ENCODE peak calls at places on chromosome 22, in eight cellular contexts. One of them, this sample, is unnamed.

GRCh38 chr22:26399288-26399687 is 29.8 kb upstream of the ASPHD2 start:
- DNase-seq in endodermal cell: no peak
- DNase-seq in IMR-90: no peak
- DNase-seq in GM12878: no peak
- DNase-seq in body of pancreas: no peak
- DNase-seq in CD4-positive, alpha-beta memory T cell: no peak
- DNase-seq in coronary artery: no peak
- DNase-seq in kidney: no peak
- DNase-seq in this sample: no peak

GRCh38 chr22:39663751-39664150 is 93.2 kb downstream of the CACNA1I start:
- DNase-seq in endodermal cell: peak; percentile 69
- DNase-seq in IMR-90: no peak
- DNase-seq in GM12878: no peak
- DNase-seq in body of pancreas: no peak
- DNase-seq in CD4-positive, alpha-beta memory T cell: no peak
- DNase-seq in coronary artery: no peak
- DNase-seq in kidney: no peak
- DNase-seq in this sample: no peak

GRCh38 chr22:33984741-33985287 is 64.5 kb upstream of the LARGE1 start:
- DNase-seq in endodermal cell: no peak
- DNase-seq in IMR-90: no peak
- DNase-seq in GM12878: no peak
- DNase-seq in body of pancreas: no peak
- DNase-seq in CD4-positive, alpha-beta memory T cell: no peak
- DNase-seq in coronary artery: no peak
- DNase-seq in kidney: no peak
- DNase-seq in this sample: no peak

GRCh38 chr22:48635825-48636224 is 1191.8 kb downstream of the BRD1 start:
- DNase-seq in endodermal cell: no peak
- DNase-seq in IMR-90: no peak
- DNase-seq in GM12878: no peak
- DNase-seq in body of pancreas: peak; percentile 53
- DNase-seq in CD4-positive, alpha-beta memory T cell: no peak
- DNase-seq in coronary artery: no peak
- DNase-seq in kidney: no peak
- DNase-seq in this sample: no peak

GRCh38 chr22:49896201-49896600 is 22.0 kb downstream of the ALG12 start:
- DNase-seq in endodermal cell: no peak
- DNase-seq in IMR-90: no peak
- DNase-seq in GM12878: no peak
- DNase-seq in body of pancreas: no peak
- DNase-seq in CD4-positive, alpha-beta memory T cell: no peak
- DNase-seq in coronary artery: no peak
- DNase-seq in kidney: peak; percentile 29
- DNase-seq in this sample: no peak

GRCh38 chr22:47275479-47276218 is 513.2 kb downstream of the TBC1D22A start:
- DNase-seq in endodermal cell: no peak
- DNase-seq in IMR-90: no peak
- DNase-seq in GM12878: no peak
- DNase-seq in body of pancreas: no peak
- DNase-seq in CD4-positive, alpha-beta memory T cell: no peak
- DNase-seq in coronary artery: no peak
- DNase-seq in kidney: no peak
- DNase-seq in this sample: no peak

GRCh38 chr22:43796567-43796966 is 15.5 kb downstream of the EFCAB6 start:
- DNase-seq in endodermal cell: peak; percentile 70
- DNase-seq in IMR-90: peak; percentile 81
- DNase-seq in GM12878: no peak
- DNase-seq in body of pancreas: no peak
- DNase-seq in CD4-positive, alpha-beta memory T cell: no peak
- DNase-seq in coronary artery: no peak
- DNase-seq in kidney: no peak
- DNase-seq in this sample: no peak

GRCh38 chr22:50034126-50035081 is 21.8 kb upstream of the IL17REL start:
- DNase-seq in endodermal cell: no peak
- DNase-seq in IMR-90: no peak
- DNase-seq in GM12878: no peak
- DNase-seq in body of pancreas: no peak
- DNase-seq in CD4-positive, alpha-beta memory T cell: no peak
- DNase-seq in coronary artery: no peak
- DNase-seq in kidney: peak; percentile 48
- DNase-seq in this sample: no peak

GRCh38 chr22:49368221-49368975 is 459.3 kb downstream of the BRD1 start:
- DNase-seq in endodermal cell: no peak
- DNase-seq in IMR-90: no peak
- DNase-seq in GM12878: no peak
- DNase-seq in body of pancreas: no peak
- DNase-seq in CD4-positive, alpha-beta memory T cell: no peak
- DNase-seq in coronary artery: peak; percentile 50
- DNase-seq in kidney: peak; percentile 46
- DNase-seq in this sample: no peak

GRCh38 chr22:50221410-50222300 is 20.8 kb downstream of the SELENOO start:
- DNase-seq in endodermal cell: peak; percentile 63
- DNase-seq in IMR-90: no peak
- DNase-seq in GM12878: no peak
- DNase-seq in body of pancreas: no peak
- DNase-seq in CD4-positive, alpha-beta memory T cell: no peak
- DNase-seq in coronary artery: no peak
- DNase-seq in kidney: no peak
- DNase-seq in this sample: no peak

GRCh38 chr22:48742556-48743343 is 1084.9 kb downstream of the BRD1 start:
- DNase-seq in endodermal cell: peak; percentile 29
- DNase-seq in IMR-90: no peak
- DNase-seq in GM12878: no peak
- DNase-seq in body of pancreas: no peak
- DNase-seq in CD4-positive, alpha-beta memory T cell: no peak
- DNase-seq in coronary artery: peak; percentile 68
- DNase-seq in kidney: peak; percentile 57
- DNase-seq in this sample: no peak

GRCh38 chr22:49014227-49015201 is 813.2 kb downstream of the BRD1 start:
- DNase-seq in endodermal cell: peak; percentile 23
- DNase-seq in IMR-90: no peak
- DNase-seq in GM12878: no peak
- DNase-seq in body of pancreas: no peak
- DNase-seq in CD4-positive, alpha-beta memory T cell: no peak
- DNase-seq in coronary artery: peak; percentile 69
- DNase-seq in kidney: peak; percentile 67
- DNase-seq in this sample: no peak

GRCh38 chr22:44314425-44315067 is 1.8 kb upstream of the SHISAL1 start:
- DNase-seq in endodermal cell: no peak
- DNase-seq in IMR-90: no peak
- DNase-seq in GM12878: no peak
- DNase-seq in body of pancreas: no peak
- DNase-seq in CD4-positive, alpha-beta memory T cell: no peak
- DNase-seq in coronary artery: no peak
- DNase-seq in kidney: peak; percentile 46
- DNase-seq in this sample: no peak

GRCh38 chr22:36510966-36511881 is 4.4 kb upstream of the FOXRED2 start:
- DNase-seq in endodermal cell: peak; percentile 88
- DNase-seq in IMR-90: peak; percentile 51
- DNase-seq in GM12878: no peak
- DNase-seq in body of pancreas: peak; percentile 51
- DNase-seq in CD4-positive, alpha-beta memory T cell: no peak
- DNase-seq in coronary artery: no peak
- DNase-seq in kidney: peak; percentile 45
- DNase-seq in this sample: no peak

GRCh38 chr22:36510384-36510783 is 3.5 kb upstream of the FOXRED2 start:
- DNase-seq in endodermal cell: no peak
- DNase-seq in IMR-90: no peak
- DNase-seq in GM12878: no peak
- DNase-seq in body of pancreas: no peak
- DNase-seq in CD4-positive, alpha-beta memory T cell: no peak
- DNase-seq in coronary artery: no peak
- DNase-seq in kidney: peak; percentile 49
- DNase-seq in this sample: no peak

GRCh38 chr22:36506637-36507517 is at the start of gene FOXRED2:
- DNase-seq in endodermal cell: peak; percentile 95
- DNase-seq in IMR-90: peak; percentile 68
- DNase-seq in GM12878: no peak
- DNase-seq in body of pancreas: peak; percentile 91
- DNase-seq in CD4-positive, alpha-beta memory T cell: peak; percentile 90
- DNase-seq in coronary artery: peak; percentile 90
- DNase-seq in kidney: peak; percentile 96
- DNase-seq in this sample: peak; percentile 39

GRCh38 chr22:36507518-36508010 is 724 bp upstream of the FOXRED2 start:
- DNase-seq in endodermal cell: no peak
- DNase-seq in IMR-90: no peak
- DNase-seq in GM12878: no peak
- DNase-seq in body of pancreas: no peak
- DNase-seq in CD4-positive, alpha-beta memory T cell: no peak
- DNase-seq in coronary artery: no peak
- DNase-seq in kidney: peak; percentile 41
- DNase-seq in this sample: no peak

GRCh38 chr22:36505998-36506635 is 723 bp downstream of the FOXRED2 start:
- DNase-seq in endodermal cell: no peak
- DNase-seq in IMR-90: no peak
- DNase-seq in GM12878: no peak
- DNase-seq in body of pancreas: peak; percentile 11
- DNase-seq in CD4-positive, alpha-beta memory T cell: no peak
- DNase-seq in coronary artery: no peak
- DNase-seq in kidney: peak; percentile 84
- DNase-seq in this sample: no peak
- H3K4me3 ChIP-seq in endodermal cell: peak overlapping the region; percentile 48
- H3K4me3 ChIP-seq in IMR-90: no peak overlapping the region
- H3K4me3 ChIP-seq in GM12878: peak overlapping the region; percentile 59
- H3K4me3 ChIP-seq in body of pancreas: no peak overlapping the region
- H3K4me3 ChIP-seq in CD4-positive, alpha-beta memory T cell: peak overlapping the region; percentile 62
- H3K4me3 ChIP-seq in coronary artery: peak overlapping the region; percentile 82
- H3K4me3 ChIP-seq in kidney: no peak overlapping the region
- H3K4me3 ChIP-seq in this sample: peak overlapping the region; percentile 57

GRCh38 chr22:37905534-37906363 is at the start of gene MICALL1:
- DNase-seq in endodermal cell: peak; percentile 85
- DNase-seq in IMR-90: peak; percentile 67
- DNase-seq in GM12878: no peak
- DNase-seq in body of pancreas: peak; percentile 79
- DNase-seq in CD4-positive, alpha-beta memory T cell: peak; percentile 67
- DNase-seq in coronary artery: no peak
- DNase-seq in kidney: peak; percentile 90
- DNase-seq in this sample: no peak
- H3K4me3 ChIP-seq in endodermal cell: peak within 1 kb of the TSS; percentile 82
- H3K4me3 ChIP-seq in IMR-90: peak within 1 kb of the TSS; percentile 97
- H3K4me3 ChIP-seq in GM12878: peak within 1 kb of the TSS; percentile 85
- H3K4me3 ChIP-seq in body of pancreas: peak within 1 kb of the TSS; percentile 62
- H3K4me3 ChIP-seq in CD4-positive, alpha-beta memory T cell: peak within 1 kb of the TSS; percentile 58
- H3K4me3 ChIP-seq in coronary artery: peak within 1 kb of the TSS; percentile 98
- H3K4me3 ChIP-seq in kidney: peak within 1 kb of the TSS; percentile 36
- H3K4me3 ChIP-seq in this sample: peak within 1 kb of the TSS; percentile 70

GRCh38 chr22:19722175-19722914 is 994 bp upstream of the GP1BB start:
- DNase-seq in endodermal cell: peak; percentile 69
- DNase-seq in IMR-90: no peak
- DNase-seq in GM12878: no peak
- DNase-seq in body of pancreas: no peak
- DNase-seq in CD4-positive, alpha-beta memory T cell: no peak
- DNase-seq in coronary artery: no peak
- DNase-seq in kidney: no peak
- DNase-seq in this sample: no peak

GRCh38 chr22:19720150-19720827 is 3.0 kb upstream of the GP1BB start:
- DNase-seq in endodermal cell: no peak
- DNase-seq in IMR-90: no peak
- DNase-seq in GM12878: no peak
- DNase-seq in body of pancreas: no peak
- DNase-seq in CD4-positive, alpha-beta memory T cell: no peak
- DNase-seq in coronary artery: no peak
- DNase-seq in kidney: no peak
- DNase-seq in this sample: no peak

GRCh38 chr22:19722915-19723164 is 499 bp upstream of the GP1BB start:
- DNase-seq in endodermal cell: no peak
- DNase-seq in IMR-90: no peak
- DNase-seq in GM12878: no peak
- DNase-seq in body of pancreas: no peak
- DNase-seq in CD4-positive, alpha-beta memory T cell: no peak
- DNase-seq in coronary artery: no peak
- DNase-seq in kidney: no peak
- DNase-seq in this sample: no peak

GRCh38 chr22:19720999-19721485 is 2.3 kb upstream of the GP1BB start:
- DNase-seq in endodermal cell: no peak
- DNase-seq in IMR-90: no peak
- DNase-seq in GM12878: no peak
- DNase-seq in body of pancreas: no peak
- DNase-seq in CD4-positive, alpha-beta memory T cell: no peak
- DNase-seq in coronary artery: no peak
- DNase-seq in kidney: no peak
- DNase-seq in this sample: no peak

DNA sequence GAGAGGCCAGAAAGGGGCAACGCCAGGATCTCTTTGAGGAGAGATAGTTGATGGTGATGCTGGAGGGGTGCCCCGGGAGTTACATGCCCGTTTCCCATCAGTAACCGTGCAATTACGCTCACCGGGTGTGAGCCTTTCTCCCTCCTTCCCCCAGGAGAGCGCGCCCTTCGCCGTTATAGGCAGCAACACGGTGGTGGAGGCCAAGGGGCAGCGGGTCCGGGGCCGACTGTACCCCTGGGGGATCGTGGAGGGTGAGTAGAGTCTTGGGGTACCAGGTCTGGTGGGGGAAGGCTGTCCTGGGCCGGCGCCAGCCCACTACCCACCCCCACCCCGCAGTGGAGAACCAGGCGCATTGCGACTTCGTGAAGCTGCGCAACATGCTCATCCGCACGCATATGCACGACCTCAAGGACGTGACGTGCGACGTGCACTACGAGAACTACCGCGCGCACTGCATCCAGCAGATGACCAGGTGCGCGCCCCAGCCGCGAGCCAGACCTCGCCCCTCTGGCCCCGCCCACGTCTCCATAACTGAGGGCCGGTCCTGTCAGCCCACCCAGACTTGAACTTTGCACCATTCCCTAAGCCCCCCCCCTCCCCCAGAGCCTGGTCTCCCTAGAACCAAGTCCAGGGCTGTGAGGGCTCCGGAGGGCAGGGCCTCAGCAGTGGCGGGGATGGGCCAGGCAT is 1.7 kb upstream of the GP1BB start:
- DNase-seq in endodermal cell: no peak
- DNase-seq in IMR-90: no peak
- DNase-seq in GM12878: no peak
- DNase-seq in body of pancreas: no peak
- DNase-seq in CD4-positive, alpha-beta memory T cell: no peak
- DNase-seq in coronary artery: no peak
- DNase-seq in kidney: no peak
- DNase-seq in this sample: no peak
- H3K4me3 ChIP-seq in endodermal cell: no peak overlapping the region
- H3K4me3 ChIP-seq in IMR-90: no peak overlapping the region
- H3K4me3 ChIP-seq in GM12878: no peak overlapping the region
- H3K4me3 ChIP-seq in body of pancreas: no peak overlapping the region
- H3K4me3 ChIP-seq in CD4-positive, alpha-beta memory T cell: no peak overlapping the region
- H3K4me3 ChIP-seq in coronary artery: no peak overlapping the region
- H3K4me3 ChIP-seq in kidney: no peak overlapping the region
- H3K4me3 ChIP-seq in this sample: no peak overlapping the region

GRCh38 chr22:46061431-46062231 is 84.7 kb upstream of the WNT7B start:
- DNase-seq in endodermal cell: peak; percentile 82
- DNase-seq in IMR-90: no peak
- DNase-seq in GM12878: no peak
- DNase-seq in body of pancreas: no peak
- DNase-seq in CD4-positive, alpha-beta memory T cell: no peak
- DNase-seq in coronary artery: peak; percentile 71
- DNase-seq in kidney: peak; percentile 76
- DNase-seq in this sample: no peak
- H3K4me3 ChIP-seq in endodermal cell: no peak overlapping the region
- H3K4me3 ChIP-seq in IMR-90: no peak overlapping the region
- H3K4me3 ChIP-seq in GM12878: no peak overlapping the region
- H3K4me3 ChIP-seq in body of pancreas: no peak overlapping the region
- H3K4me3 ChIP-seq in CD4-positive, alpha-beta memory T cell: no peak overlapping the region
- H3K4me3 ChIP-seq in coronary artery: peak overlapping the region; percentile 41
- H3K4me3 ChIP-seq in kidney: no peak overlapping the region
- H3K4me3 ChIP-seq in this sample: peak overlapping the region; percentile 53